ENCODE peak calls at places on chromosome 7, in five cellular contexts. X is tibial nerve, B is AG04450, W is brain microvascular endothelial cell, J is psoas muscle. C is an unnamed sample.

GRCh38 chr7:140238778-140239652 is 62.2 kb upstream of the KDM7A start:
- DNase-seq in J (no peak), B (no peak), W (no peak), X (no peak), C (peak; percentile 10)

GRCh38 chr7:139745330-139746143 is 32.3 kb downstream of the HIPK2 start:
- DNase-seq in W (peak; percentile 56), B (no peak), X (no peak), J (no peak), C (no peak)

GRCh38 chr7:38932509-38933168 is 23.6 kb upstream of the VPS41 start:
- DNase-seq in W (peak; percentile 42), J (peak; percentile 68), X (peak; percentile 50), B (peak; percentile 10), C (no peak)

GRCh38 chr7:84997626-84998025 is 189.2 kb downstream of the SEMA3D start:
- DNase-seq in X (no peak), W (no peak), J (no peak), B (no peak), C (peak; percentile 28)

GRCh38 chr7:159141660-159142059 is 3.0 kb downstream of the VIPR2 start:
- DNase-seq in J (peak; percentile 24), B (no peak), W (no peak), X (no peak), C (no peak)

GRCh38 chr7:14380881-14381280 is 391.4 kb upstream of the ETV1 start:
- DNase-seq in B (no peak), J (no peak), W (no peak), X (no peak), C (no peak)

GRCh38 chr7:129669901-129670300 is 58.4 kb downstream of the NRF1 start:
- DNase-seq in X (no peak), W (no peak), J (no peak), B (no peak), C (no peak)

GRCh38 chr7:66296555-66296954 is 91.4 kb downstream of the TPST1 start:
- DNase-seq in W (no peak), B (no peak), X (no peak), J (no peak), C (peak; percentile 76)

GRCh38 chr7:131424219-131424822 is 96.6 kb downstream of the MKLN1 start:
- DNase-seq in X (no peak), W (peak; percentile 28), J (no peak), B (peak; percentile 7), C (peak; percentile 43)

GRCh38 chr7:129083525-129083924 is 28.6 kb upstream of the TNPO3 start:
- DNase-seq in J (no peak), B (no peak), X (no peak), W (no peak), C (no peak)

GRCh38 chr7:17781491-17782215 is 158.6 kb downstream of the SNX13 start:
- DNase-seq in W (peak; percentile 81), B (peak; percentile 48), X (no peak), J (no peak), C (peak; percentile 38)

GRCh38 chr7:32218741-32219283 is 148.6 kb upstream of the PDE1C start:
- DNase-seq in W (no peak), B (no peak), X (no peak), J (no peak), C (no peak)

GRCh38 chr7:116210345-116211005 is at the start of gene TES:
- DNase-seq in W (no peak), X (no peak), B (no peak), J (peak; percentile 70), C (peak; percentile 65)

GRCh38 chr7:101401390-101402080 is 38.9 kb downstream of the COL26A1 start:
- DNase-seq in B (no peak), W (no peak), J (no peak), X (no peak), C (no peak)

GRCh38 chr7:104945599-104945956 is 68.4 kb upstream of the KMT2E start:
- DNase-seq in B (no peak), X (no peak), J (no peak), W (no peak), C (peak; percentile 46)

GRCh38 chr7:24227068-24227467 is 56.9 kb upstream of the NPY start:
- DNase-seq in J (no peak), B (no peak), X (no peak), W (no peak), C (no peak)

GRCh38 chr7:158722574-158723237 is 18.1 kb upstream of the NCAPG2 start:
- DNase-seq in J (no peak), W (no peak), X (no peak), B (no peak), C (no peak)

GRCh38 chr7:464712-465461 is 54.8 kb downstream of the PDGFA start:
- DNase-seq in J (peak; percentile 58), X (no peak), B (peak; percentile 50), W (no peak), C (no peak)

GRCh38 chr7:150867592-150867991 is 15.3 kb downstream of the AOC1 start:
- DNase-seq in B (no peak), X (no peak), J (no peak), W (no peak), C (no peak)

GRCh38 chr7:150875791-150876190 is 23.5 kb downstream of the AOC1 start:
- DNase-seq in J (no peak), B (no peak), W (no peak), X (no peak), C (peak; percentile 8)

GRCh38 chr7:150874401-150875198 is 22.3 kb downstream of the AOC1 start:
- DNase-seq in J (no peak), X (no peak), W (no peak), B (no peak), C (no peak)

GRCh38 chr7:150869467-150869866 is 17.1 kb downstream of the AOC1 start:
- DNase-seq in W (no peak), X (no peak), B (no peak), J (no peak), C (no peak)

GRCh38 chr7:150871601-150872000 is 19.3 kb downstream of the AOC1 start:
- DNase-seq in X (no peak), W (no peak), J (no peak), B (no peak), C (peak; percentile 22)
- H3K27me3 ChIP-seq in X (no peaks in the 10 kb centered on the region), W (no peaks in the 10 kb centered on the region), J (peaks cover 2% of the 10 kb centered on the region), B (no peaks in the 10 kb centered on the region), C (no peaks in the 10 kb centered on the region)

GRCh38 chr7:28423112-28423511 is 10.8 kb downstream of the CREB5 start:
- DNase-seq in B (no peak), W (no peak), X (no peak), J (no peak), C (no peak)
- H3K4me3 ChIP-seq in B (no peak overlapping the region), W (no peak overlapping the region), X (no peak overlapping the region), J (no peak overlapping the region), C (no peak overlapping the region)

GRCh38 chr7:83362786-83363185 is 200.1 kb upstream of the PCLO start:
- DNase-seq in J (no peak), X (no peak), W (peak; percentile 12), B (no peak), C (no peak)

GRCh38 chr7:83365746-83366145 is 203.1 kb upstream of the PCLO start:
- DNase-seq in B (no peak), W (no peak), J (no peak), X (no peak), C (no peak)

GRCh38 chr7:83366629-83367028 is 203.9 kb upstream of the PCLO start:
- DNase-seq in J (no peak), B (no peak), X (no peak), W (no peak), C (no peak)
- TF ChIP-seq CTCF in J (no peak), B (no peak), X (no peak), W (peak; percentile 3), C (no peak)

GRCh38 chr7:36762394-36762793 is 38.1 kb upstream of the AOAH start:
- DNase-seq in B (no peak), J (no peak), X (no peak), W (no peak), C (no peak)
- H3K27me3 ChIP-seq in B (no peaks in the 10 kb centered on the region), J (peaks cover 2% of the 10 kb centered on the region), X (no peaks in the 10 kb centered on the region), W (no peaks in the 10 kb centered on the region), C (peaks cover 1% of the 10 kb centered on the region)

GRCh38 chr7:135770139-135770710 is 21.6 kb upstream of the FAM180A start:
- DNase-seq in B (peak; percentile 54), X (no peak), W (no peak), J (no peak), C (no peak)
- H3K4me3 ChIP-seq in B (no peak overlapping the region), X (no peak overlapping the region), W (no peak overlapping the region), J (no peak overlapping the region), C (no peak overlapping the region)

GRCh38 chr7:45484094-45484493 is 90.1 kb upstream of the ADCY1 start:
- DNase-seq in X (no peak), J (no peak), W (no peak), B (no peak), C (no peak)

GRCh38 chr7:45482451-45482850 is 91.7 kb upstream of the ADCY1 start:
- DNase-seq in B (no peak), X (no peak), J (no peak), W (no peak), C (no peak)

GRCh38 chr7:45479781-45480180 is 94.4 kb upstream of the ADCY1 start:
- DNase-seq in W (no peak), B (no peak), X (no peak), J (no peak), C (no peak)
- TF ChIP-seq CTCF in W (no peak), B (no peak), X (no peak), J (no peak), C (no peak)

DNA sequence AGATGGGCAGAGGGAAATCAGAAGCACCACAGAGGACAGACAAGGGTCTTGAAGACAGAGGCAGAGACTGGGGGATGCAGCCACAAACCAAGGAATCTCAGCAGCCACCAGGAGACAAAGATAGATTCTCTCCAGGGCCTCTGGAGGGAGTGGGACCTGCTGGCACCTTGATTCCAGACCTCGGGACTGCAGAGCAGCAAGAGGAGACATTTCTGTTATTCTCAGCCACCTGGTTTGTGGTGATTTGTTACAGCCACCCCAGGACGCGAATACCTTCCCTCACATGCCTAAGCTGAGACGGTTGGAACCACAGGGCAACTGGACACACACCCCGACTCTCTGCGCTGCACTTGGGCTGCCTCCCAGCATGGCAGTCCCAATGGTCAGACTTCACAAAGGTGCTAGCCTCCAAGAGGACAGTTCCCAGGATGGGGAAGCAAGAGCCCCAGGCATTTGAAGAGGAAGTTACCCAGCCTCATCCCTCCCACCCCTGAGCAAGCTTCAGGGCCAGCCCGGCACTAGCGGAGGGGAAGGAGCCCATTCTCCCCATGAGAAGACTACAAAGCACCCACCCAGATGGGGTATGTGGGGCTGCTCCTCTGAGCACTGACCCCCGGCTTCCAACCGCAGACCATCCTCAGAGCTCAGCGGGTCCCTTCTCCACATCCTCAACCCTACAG is 104.6 kb upstream of the INSIG1 start:
- DNase-seq in X (no peak), J (no peak), B (no peak), W (no peak), C (no peak)
- H3K27me3 ChIP-seq in X (peaks cover 13% of the 10 kb centered on the region), J (no peaks in the 10 kb centered on the region), B (peaks cover 2% of the 10 kb centered on the region), W (no peaks in the 10 kb centered on the region), C (peaks cover 2% of the 10 kb centered on the region)

GRCh38 chr7:8121243-8121642 is 140.7 kb downstream of the ICA1 start:
- DNase-seq in W (no peak), J (no peak), X (no peak), B (no peak), C (no peak)
- H3K4me3 ChIP-seq in W (no peak overlapping the region), J (no peak overlapping the region), X (no peak overlapping the region), B (no peak overlapping the region), C (no peak overlapping the region)

C was measured in bronchial epithelial cell.